ENCODE peak calls at places on chromosomes 4 and X, in seven cellular contexts. H is cardiac fibroblast, F is GM23248, A is pancreas, V is stromal cell of bone marrow, N is endodermal cell, D is NCI-H1092 treated with DMSO at 0.1 percent for 48 hours. S is an unnamed sample.
A peak's percentile ranks its signal among the peaks of the same experiment; 100 is the strongest.

GRCh38 chr4:86891785-86892638 is at the start of gene C4orf36:
- DNase-seq in H (peak; percentile 41), F (peak; percentile 69), A (peak; percentile 86), V (no peak), N (peak; percentile 94), D (peak; percentile 49), S (peak; percentile 35)

GRCh38 chr4:15482842-15483241 is 13.2 kb downstream of the CC2D2A start:
- DNase-seq in H (peak; percentile 25), F (no peak), A (no peak), V (no peak), N (peak; percentile 63), D (no peak), S (no peak)

GRCh38 chr4:73609688-73610087 is 10.5 kb downstream of the RASSF6 start:
- DNase-seq in H (peak; percentile 63), F (no peak), A (no peak), V (no peak), N (no peak), D (peak; percentile 34), S (no peak)

GRCh38 chr4:165556383-165556782 is 177.6 kb downstream of the CPE start:
- DNase-seq in H (no peak), F (no peak), A (no peak), V (no peak), N (no peak), D (no peak), S (no peak)

GRCh38 chrX:131572372-131573014 is 28.6 kb downstream of the OR13H1 start:
- DNase-seq in H (no peak), F (no peak), A (no peak), V (peak; percentile 26), N (no peak), D (no peak), S (no peak)

GRCh38 chr4:108536577-108536976 is 83.8 kb upstream of the RPL34 start:
- DNase-seq in H (no peak), F (no peak), A (no peak), V (no peak), N (no peak), D (no peak), S (no peak)

GRCh38 chrX:132833373-132833772 is 125.1 kb downstream of the HS6ST2 start:
- DNase-seq in H (no peak), F (no peak), A (no peak), V (no peak), N (no peak), D (no peak), S (no peak)

GRCh38 chr4:161926033-161926828 is 237.6 kb downstream of the FSTL5 start:
- DNase-seq in H (no peak), F (no peak), A (no peak), V (no peak), N (no peak), D (no peak), S (no peak)

GRCh38 chrX:28246675-28247074 is 265.4 kb upstream of the DCAF8L1 start:
- DNase-seq in H (no peak), F (no peak), A (no peak), V (no peak), N (no peak), D (no peak), S (no peak)